ENCODE peak calls at places on chromosomes 12 and 14, in ten cellular contexts. One of them, this sample, is unnamed.

GRCh38 chr12:117853600-117853999 is 115.2 kb downstream of the KSR2 start:
- DNase-seq in cerebellar cortex: no peak
- DNase-seq in PC-9: peak; percentile 92
- DNase-seq in NCI-H510A: peak; percentile 58
- DNase-seq in naive thymus-derived CD8-positive, alpha-beta T cell: no peak
- DNase-seq in activated CD8-positive, alpha-beta memory T cell treated with anti-CD3 and anti-CD28 coated beads for 4 hours: no peak
- DNase-seq in occipital lobe: no peak
- DNase-seq in lower leg skin: no peak
- DNase-seq in cardiac septum: no peak
- DNase-seq in activated CD4-positive, CD25-positive, alpha-beta regulatory T cell: no peak
- DNase-seq in this sample: no peak

GRCh38 chr12:111785651-111786050 is 18.9 kb downstream of the ALDH2 start:
- DNase-seq in cerebellar cortex: no peak
- DNase-seq in PC-9: no peak
- DNase-seq in NCI-H510A: no peak
- DNase-seq in naive thymus-derived CD8-positive, alpha-beta T cell: no peak
- DNase-seq in activated CD8-positive, alpha-beta memory T cell treated with anti-CD3 and anti-CD28 coated beads for 4 hours: no peak
- DNase-seq in occipital lobe: no peak
- DNase-seq in lower leg skin: no peak
- DNase-seq in cardiac septum: no peak
- DNase-seq in activated CD4-positive, CD25-positive, alpha-beta regulatory T cell: no peak
- DNase-seq in this sample: no peak

GRCh38 chr12:106289196-106289681 is 13.3 kb upstream of the TCP11L2 start:
- DNase-seq in cerebellar cortex: no peak
- DNase-seq in PC-9: no peak
- DNase-seq in NCI-H510A: no peak
- DNase-seq in naive thymus-derived CD8-positive, alpha-beta T cell: no peak
- DNase-seq in activated CD8-positive, alpha-beta memory T cell treated with anti-CD3 and anti-CD28 coated beads for 4 hours: no peak
- DNase-seq in occipital lobe: no peak
- DNase-seq in lower leg skin: peak; percentile 9
- DNase-seq in cardiac septum: no peak
- DNase-seq in activated CD4-positive, CD25-positive, alpha-beta regulatory T cell: no peak
- DNase-seq in this sample: no peak

GRCh38 chr12:60194682-60195081 is 598.9 kb downstream of the SLC16A7 start:
- DNase-seq in cerebellar cortex: no peak
- DNase-seq in PC-9: no peak
- DNase-seq in NCI-H510A: no peak
- DNase-seq in naive thymus-derived CD8-positive, alpha-beta T cell: no peak
- DNase-seq in activated CD8-positive, alpha-beta memory T cell treated with anti-CD3 and anti-CD28 coated beads for 4 hours: no peak
- DNase-seq in occipital lobe: no peak
- DNase-seq in lower leg skin: no peak
- DNase-seq in cardiac septum: no peak
- DNase-seq in activated CD4-positive, CD25-positive, alpha-beta regulatory T cell: no peak
- DNase-seq in this sample: no peak

GRCh38 chr14:50602035-50602434 is 42.1 kb downstream of the ATL1 start:
- DNase-seq in cerebellar cortex: no peak
- DNase-seq in PC-9: no peak
- DNase-seq in NCI-H510A: no peak
- DNase-seq in naive thymus-derived CD8-positive, alpha-beta T cell: no peak
- DNase-seq in activated CD8-positive, alpha-beta memory T cell treated with anti-CD3 and anti-CD28 coated beads for 4 hours: no peak
- DNase-seq in occipital lobe: no peak
- DNase-seq in lower leg skin: no peak
- DNase-seq in cardiac septum: no peak
- DNase-seq in activated CD4-positive, CD25-positive, alpha-beta regulatory T cell: no peak
- DNase-seq in this sample: no peak

GRCh38 chr14:52266179-52266578 is 1.3 kb upstream of the PTGDR start:
- DNase-seq in cerebellar cortex: no peak
- DNase-seq in PC-9: no peak
- DNase-seq in NCI-H510A: no peak
- DNase-seq in naive thymus-derived CD8-positive, alpha-beta T cell: no peak
- DNase-seq in activated CD8-positive, alpha-beta memory T cell treated with anti-CD3 and anti-CD28 coated beads for 4 hours: no peak
- DNase-seq in occipital lobe: no peak
- DNase-seq in lower leg skin: peak; percentile 57
- DNase-seq in cardiac septum: no peak
- DNase-seq in activated CD4-positive, CD25-positive, alpha-beta regulatory T cell: no peak
- DNase-seq in this sample: no peak

GRCh38 chr14:78606111-78606510 is 435.9 kb downstream of the NRXN3 start:
- DNase-seq in cerebellar cortex: no peak
- DNase-seq in PC-9: no peak
- DNase-seq in NCI-H510A: no peak
- DNase-seq in naive thymus-derived CD8-positive, alpha-beta T cell: no peak
- DNase-seq in activated CD8-positive, alpha-beta memory T cell treated with anti-CD3 and anti-CD28 coated beads for 4 hours: no peak
- DNase-seq in occipital lobe: no peak
- DNase-seq in lower leg skin: no peak
- DNase-seq in cardiac septum: no peak
- DNase-seq in activated CD4-positive, CD25-positive, alpha-beta regulatory T cell: no peak
- DNase-seq in this sample: no peak

GRCh38 chr14:49888293-49888692 is 4.6 kb upstream of the ARF6 start:
- DNase-seq in cerebellar cortex: no peak
- DNase-seq in PC-9: no peak
- DNase-seq in NCI-H510A: no peak
- DNase-seq in naive thymus-derived CD8-positive, alpha-beta T cell: no peak
- DNase-seq in activated CD8-positive, alpha-beta memory T cell treated with anti-CD3 and anti-CD28 coated beads for 4 hours: no peak
- DNase-seq in occipital lobe: no peak
- DNase-seq in lower leg skin: no peak
- DNase-seq in cardiac septum: no peak
- DNase-seq in activated CD4-positive, CD25-positive, alpha-beta regulatory T cell: no peak
- DNase-seq in this sample: no peak

GRCh38 chr12:27305673-27306504 is 26.7 kb upstream of the BMAL2 start:
- DNase-seq in cerebellar cortex: peak; percentile 54
- DNase-seq in PC-9: peak; percentile 59
- DNase-seq in NCI-H510A: no peak
- DNase-seq in naive thymus-derived CD8-positive, alpha-beta T cell: no peak
- DNase-seq in activated CD8-positive, alpha-beta memory T cell treated with anti-CD3 and anti-CD28 coated beads for 4 hours: no peak
- DNase-seq in occipital lobe: no peak
- DNase-seq in lower leg skin: no peak
- DNase-seq in cardiac septum: no peak
- DNase-seq in activated CD4-positive, CD25-positive, alpha-beta regulatory T cell: no peak
- DNase-seq in this sample: peak; percentile 60